ENCODE peak calls at places on chromosomes 5 and 9, in nine cellular contexts. U is HFFc6, V is fibroblast of lung, A is astrocyte of the spinal cord, N is BJ, H is AG04449, I is SK-N-SH, Y is ovary, J is K562. L is an unnamed sample.

GRCh38 chr9:129945314-129945713 is 97.7 kb downstream of the FNBP1 start:
- DNase-seq in U (no peak), Y (no peak), A (no peak), I (no peak), J (no peak), H (no peak), N (no peak), V (no peak), L (no peak)

GRCh38 chr5:154302181-154302580 is 111.6 kb downstream of the GALNT10 start:
- DNase-seq in N (no peak), V (peak), A (peak), H (no peak), J (no peak), U (no peak), Y (peak), I (no peak), L (no peak)

GRCh38 chr5:58979090-58979489 is 396.2 kb downstream of the RAB3C start:
- DNase-seq in V (no peak), N (no peak), Y (no peak), J (no peak), A (no peak), U (no peak), I (no peak), H (no peak), L (no peak)

GRCh38 chr5:17374157-17374556 is 123.9 kb upstream of the TAF11L2 start:
- DNase-seq in A (peak), U (no peak), H (no peak), V (peak), N (no peak), I (no peak), Y (no peak), J (no peak), L (no peak)

GRCh38 chr5:154937186-154937717 is 759 bp downstream of the GEMIN5 start:
- DNase-seq in H (no peak), V (peak), U (no peak), I (no peak), Y (no peak), N (no peak), J (no peak), A (no peak), L (no peak)

GRCh38 chr5:130111723-130112122 is 207.5 kb downstream of the CHSY3 start:
- DNase-seq in J (no peak), I (no peak), Y (no peak), A (no peak), V (no peak), U (no peak), N (no peak), H (no peak), L (no peak)

GRCh38 chr5:152142845-152143469 is 218.3 kb upstream of the GLRA1 start:
- DNase-seq in V (peak), I (peak), H (peak), J (peak), N (no peak), U (peak), Y (peak), A (peak), L (peak)

GRCh38 chr5:14710313-14710994 is 45.9 kb downstream of the OTULIN start:
- DNase-seq in U (no peak), V (no peak), I (no peak), N (no peak), Y (no peak), A (no peak), J (no peak), H (no peak), L (no peak)

GRCh38 chr5:18032744-18033143 is 398.5 kb downstream of the TAF11L14 start:
- DNase-seq in J (no peak), A (no peak), N (no peak), I (no peak), H (no peak), V (no peak), Y (no peak), U (no peak), L (no peak)

GRCh38 chr5:107555425-107556090 is 115.2 kb downstream of the EFNA5 start:
- DNase-seq in H (peak), Y (no peak), V (peak), N (no peak), U (peak), A (peak), I (no peak), J (no peak), L (no peak)

GRCh38 chr5:177494356-177495195 is 2.8 kb downstream of the PDLIM7 start:
- DNase-seq in Y (peak), H (no peak), N (peak), U (peak), J (peak), V (peak), I (peak), A (peak), L (no peak)

GRCh38 chr5:175854231-175855040 is 16.9 kb upstream of the CPLX2 start:
- DNase-seq in I (peak), H (no peak), Y (no peak), V (no peak), J (no peak), N (no peak), A (no peak), U (no peak), L (no peak)

GRCh38 chr5:67354051-67354450 is 157.5 kb upstream of the CD180 start:
- DNase-seq in I (no peak), V (no peak), N (no peak), A (no peak), H (no peak), Y (no peak), U (no peak), J (no peak), L (no peak)

GRCh38 chr5:16411235-16411634 is 54.4 kb downstream of the ZNF622 start:
- DNase-seq in Y (no peak), U (peak), A (no peak), I (no peak), H (no peak), N (no peak), J (no peak), V (peak), L (no peak)

GRCh38 chr9:124011460-124012301 is at the start of gene LHX2:
- DNase-seq in H (peak), I (peak), J (peak), U (peak), Y (no peak), V (peak), N (peak), A (peak), L (peak)

GRCh38 chr9:104842698-104843097 is 78.8 kb downstream of the NIPSNAP3B start:
- DNase-seq in U (no peak), J (no peak), Y (no peak), H (no peak), A (no peak), I (no peak), N (no peak), V (peak), L (no peak)

GRCh38 chr5:134976841-134977240 is 9.1 kb downstream of the CATSPER3 start:
- DNase-seq in N (no peak), A (no peak), Y (no peak), J (no peak), V (no peak), H (no peak), U (no peak), I (no peak), L (no peak)

GRCh38 chr5:71832812-71833456 is 113.9 kb downstream of the CARTPT start:
- DNase-seq in J (no peak), U (no peak), V (no peak), H (no peak), A (no peak), N (no peak), I (no peak), Y (no peak), L (no peak)

GRCh38 chr5:139688712-139689413 is 40.7 kb downstream of the CXXC5 start:
- DNase-seq in I (peak), H (no peak), V (no peak), A (no peak), N (no peak), Y (no peak), U (no peak), J (no peak), L (no peak)

GRCh38 chr9:136578915-136579637 is 33.2 kb upstream of the NOTCH1 start:
- DNase-seq in A (no peak), Y (no peak), I (peak), H (no peak), N (no peak), V (no peak), J (peak), U (no peak), L (no peak)

GRCh38 chr5:24407486-24407885 is 237.3 kb downstream of the CDH10 start:
- DNase-seq in N (no peak), V (no peak), U (no peak), Y (no peak), H (no peak), J (no peak), I (no peak), A (no peak), L (no peak)

GRCh38 chr9:129888085-129888808 is 53.0 kb downstream of the USP20 start:
- DNase-seq in V (no peak), Y (no peak), J (peak), I (no peak), H (no peak), A (no peak), N (no peak), U (no peak), L (no peak)

GRCh38 chr5:81513468-81513867 is 119.5 kb upstream of the ACOT12 start:
- DNase-seq in H (no peak), U (no peak), A (no peak), N (no peak), I (no peak), J (no peak), Y (no peak), V (no peak), L (no peak)

GRCh38 chr5:170161069-170161468 is 55.4 kb downstream of the FOXI1 start:
- DNase-seq in Y (no peak), J (no peak), U (no peak), I (no peak), V (no peak), H (no peak), N (no peak), A (no peak), L (no peak)

GRCh38 chr5:57176350-57176857 is 2.5 kb downstream of the GPBP1 start:
- DNase-seq in U (peak), J (no peak), Y (no peak), H (no peak), I (no peak), A (peak), V (peak), N (peak), L (no peak)

GRCh38 chr9:129886226-129887174 is 51.2 kb downstream of the USP20 start:
- DNase-seq in A (no peak), U (no peak), I (no peak), V (no peak), J (peak), H (no peak), N (no peak), Y (no peak), L (no peak)

GRCh38 chr5:53917095-53917494 is 356.7 kb downstream of the NDUFS4 start:
- DNase-seq in V (peak), A (peak), H (peak), U (peak), N (no peak), Y (no peak), J (no peak), I (no peak), L (no peak)

DNA sequence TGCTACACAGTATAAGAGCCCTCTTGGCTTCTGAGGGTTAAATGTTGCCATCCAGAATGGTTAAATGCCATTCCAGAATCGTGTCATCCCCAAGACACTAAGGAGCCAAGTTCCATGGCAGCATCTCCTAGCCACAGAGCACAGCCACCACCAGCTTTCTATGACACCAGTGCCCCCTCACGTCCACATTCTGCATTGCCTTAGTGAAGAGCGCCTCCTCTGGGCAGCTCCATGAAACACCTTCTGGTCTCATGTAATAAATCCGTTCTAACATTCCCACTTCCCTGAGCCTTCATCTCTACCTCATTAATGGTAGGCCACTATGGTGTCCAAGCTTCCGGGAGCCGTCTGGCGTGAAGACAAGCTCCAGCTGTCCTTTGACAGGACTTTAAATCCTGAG is 12.4 kb downstream of the CBY3 start:
- DNase-seq in H (no peak), V (peak), A (peak), Y (no peak), N (peak), J (peak), I (peak), U (peak), L (peak)
- TF ChIP-seq CTCF in H (peak), V (peak), A (peak), Y (no peak), N (peak), J (peak), I (peak), U (peak), L (peak)

GRCh38 chr5:75336625-75337336 is at the start of gene HMGCR:
- DNase-seq in J (peak), H (peak), I (peak), N (peak), U (peak), A (peak), Y (peak), V (peak), L (peak)
- TF ChIP-seq CTCF in J (peak), H (peak), I (peak), N (peak), U (peak), A (peak), Y (no peak), V (no peak), L (peak)

GRCh38 chr9:15510789-15511575 is at the start of gene PSIP1:
- DNase-seq in V (peak), A (peak), U (peak), H (peak), J (peak), Y (peak), I (peak), N (peak), L (peak)
- TF ChIP-seq CTCF in V (no peak), A (no peak), U (peak), H (no peak), J (no peak), Y (peak), I (no peak), N (no peak), L (no peak)

GRCh38 chr5:43007911-43008368 is 32.2 kb downstream of the ANXA2R start:
- DNase-seq in V (peak), U (peak), J (peak), A (peak), N (no peak), Y (peak), H (no peak), I (peak), L (no peak)
- TF ChIP-seq CTCF in V (peak), U (peak), J (no peak), A (peak), N (peak), Y (no peak), H (peak), I (no peak), L (peak)

DNA sequence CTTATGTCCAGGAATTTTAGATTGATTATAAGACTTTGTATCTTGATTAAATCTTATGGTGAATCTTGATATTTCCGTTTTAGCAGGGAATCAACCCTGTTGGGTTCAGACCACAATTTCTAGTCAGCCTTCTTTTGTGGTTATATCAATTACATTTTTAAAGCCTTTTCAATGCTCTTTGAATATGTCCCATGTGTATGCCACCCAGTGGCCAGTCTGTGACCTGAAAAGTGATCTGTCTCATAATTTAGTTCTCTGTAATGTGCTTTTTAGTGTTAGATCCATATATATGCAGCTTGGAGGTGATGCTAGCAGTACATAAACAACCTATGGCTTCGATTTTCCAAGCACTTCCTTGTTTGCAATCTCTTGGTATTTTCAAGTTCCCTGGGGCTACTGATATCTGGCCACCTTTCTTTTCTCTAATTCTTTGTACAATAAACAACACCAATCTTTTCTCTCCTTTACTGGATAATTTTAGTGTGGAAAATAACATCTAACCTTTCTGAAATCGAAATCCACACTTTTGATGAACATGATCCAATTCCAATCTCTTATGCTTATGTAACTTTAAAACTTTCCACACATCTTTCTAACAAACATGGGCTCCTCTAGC is 28.8 kb downstream of the PDE8B start:
- DNase-seq in Y (no peak), H (no peak), J (no peak), U (peak), V (peak), A (peak), N (no peak), I (peak), L (no peak)
- TF ChIP-seq CTCF in Y (no peak), H (peak), J (peak), U (peak), V (peak), A (peak), N (peak), I (peak), L (peak)

GRCh38 chr9:94783928-94784327 is 57.4 kb downstream of the AOPEP start:
- DNase-seq in U (no peak), I (no peak), A (no peak), J (no peak), N (no peak), H (no peak), Y (no peak), V (no peak), L (no peak)

GRCh38 chr9:94783121-94783664 is 56.7 kb downstream of the AOPEP start:
- DNase-seq in Y (peak), N (peak), A (peak), U (peak), J (peak), H (peak), I (peak), V (peak), L (peak)

GRCh38 chr9:94787268-94787667 is 60.8 kb downstream of the AOPEP start:
- DNase-seq in I (no peak), J (no peak), U (no peak), N (no peak), A (no peak), H (no peak), Y (no peak), V (no peak), L (no peak)

GRCh38 chr9:94786586-94786985 is 60.1 kb downstream of the AOPEP start:
- DNase-seq in J (no peak), H (no peak), N (no peak), I (no peak), U (no peak), Y (no peak), A (no peak), V (no peak), L (no peak)

GRCh38 chr9:94785211-94786169 is 59.0 kb downstream of the AOPEP start:
- DNase-seq in A (no peak), H (no peak), V (no peak), N (no peak), U (no peak), J (no peak), Y (no peak), I (no peak), L (no peak)
- TF ChIP-seq CTCF in A (no peak), H (no peak), V (no peak), N (no peak), U (no peak), J (no peak), Y (no peak), I (no peak), L (no peak)

DNA sequence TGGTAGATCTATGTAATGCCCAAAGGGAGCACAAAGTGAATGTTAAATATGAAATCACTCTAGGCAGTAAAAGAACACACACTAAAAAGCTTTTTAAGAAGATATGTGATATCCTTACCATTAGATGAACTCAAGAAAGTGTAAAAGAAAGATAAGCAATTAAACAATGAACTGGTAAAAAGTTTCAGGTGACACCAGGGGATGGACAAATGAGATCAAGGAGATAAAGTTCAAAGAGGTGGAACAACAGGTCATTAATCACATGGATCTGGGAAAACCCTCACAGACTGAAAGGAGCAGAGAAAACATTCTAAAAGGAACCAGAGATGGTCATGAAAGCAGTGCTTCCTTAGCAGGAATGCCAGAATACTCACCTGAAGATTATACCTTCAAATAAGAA is 40.7 kb downstream of the LHFPL2 start:
- DNase-seq in V (no peak), I (no peak), N (no peak), H (no peak), U (no peak), A (no peak), J (no peak), Y (no peak), L (no peak)
- TF ChIP-seq CTCF in V (no peak), I (no peak), N (no peak), H (no peak), U (no peak), A (no peak), J (no peak), Y (no peak), L (no peak)

GRCh38 chr9:5870691-5871090 is 20.0 kb upstream of the MLANA start:
- DNase-seq in J (no peak), N (no peak), I (no peak), A (no peak), H (no peak), V (no peak), U (no peak), Y (no peak), L (no peak)

GRCh38 chr9:5870020-5870339 is 20.7 kb upstream of the MLANA start:
- DNase-seq in U (no peak), J (no peak), N (no peak), Y (no peak), A (no peak), V (no peak), I (no peak), H (no peak), L (no peak)

GRCh38 chr9:5868235-5868634 is 22.5 kb upstream of the MLANA start:
- DNase-seq in Y (no peak), J (no peak), N (no peak), I (no peak), A (no peak), V (no peak), U (no peak), H (no peak), L (no peak)

GRCh38 chr9:5871785-5872184 is 18.9 kb upstream of the MLANA start:
- DNase-seq in J (no peak), U (no peak), A (no peak), N (no peak), Y (no peak), V (no peak), I (no peak), H (no peak), L (no peak)

DNA sequence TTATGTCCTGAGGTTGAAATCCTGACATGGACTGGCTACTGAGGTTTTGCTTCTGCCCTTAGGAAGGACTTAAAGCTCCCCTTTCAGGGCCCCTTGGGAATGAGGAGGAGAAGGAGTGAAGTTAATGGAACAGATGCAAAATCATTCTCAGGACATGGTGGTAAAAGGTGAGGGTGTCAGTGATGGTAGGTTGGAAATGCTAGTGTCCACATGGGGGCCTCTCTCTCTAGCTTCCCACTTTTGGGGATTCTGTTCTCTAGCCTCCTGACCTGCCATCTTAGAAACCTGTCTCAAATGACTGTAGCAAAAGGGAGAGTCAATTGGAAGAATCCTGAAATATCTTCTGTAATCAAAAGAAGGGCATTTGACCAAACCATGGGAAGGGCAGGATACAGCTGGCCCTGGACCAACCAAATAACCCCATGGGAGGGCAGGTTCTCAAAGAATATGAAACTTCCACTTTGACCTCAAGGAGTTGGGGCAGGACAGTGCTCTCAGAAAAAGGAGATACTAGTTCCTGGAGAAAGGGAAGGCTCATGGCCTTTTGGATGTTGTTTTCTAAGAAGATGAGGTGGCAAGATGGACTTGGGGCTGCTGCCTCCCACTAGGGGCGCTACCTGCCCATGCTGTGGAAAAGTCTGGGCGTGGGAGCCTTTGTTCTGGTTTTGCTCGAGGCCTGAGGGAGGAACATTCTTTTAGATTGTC is 21.2 kb upstream of the MLANA start:
- DNase-seq in J (peak), N (no peak), Y (no peak), U (no peak), I (no peak), V (no peak), A (no peak), H (no peak), L (no peak)
- TF ChIP-seq CTCF in J (peak), N (peak), Y (no peak), U (peak), I (peak), V (peak), A (peak), H (peak), L (no peak)

GRCh38 chr5:90606539-90606938 is 47.9 kb downstream of the ADGRV1 start:
- DNase-seq in J (peak), U (no peak), I (no peak), V (no peak), Y (no peak), N (no peak), A (no peak), H (no peak), L (no peak)
- TF ChIP-seq CTCF in J (peak), U (peak), I (peak), V (peak), Y (no peak), N (peak), A (peak), H (no peak), L (no peak)